ENCODE peak calls at places on chromosomes 6 and 20, in four cellular contexts. C is mammary epithelial cell, E is DND-41, M is endothelial cell of umbilical vein. K is an unnamed sample. For H3K36me3, the result is how much of the 10 kb centered on the place peaks cover.

GRCh38 chr20:48820649-48820973 is 7.2 kb downstream of the PREX1 start:
- DNase-seq in C (no peak), E (no peak), M (no peak), K (no peak)

GRCh38 chr6:15357832-15358231 is 112.0 kb downstream of the JARID2 start:
- DNase-seq in C (no peak), E (no peak), M (no peak), K (no peak)

GRCh38 chr6:45619994-45620471 is 242.3 kb upstream of the SUPT3H start:
- DNase-seq in C (no peak), E (peak), M (peak), K (no peak)

GRCh38 chr6:138485005-138485545 is 14.2 kb downstream of the NHSL1 start:
- DNase-seq in C (no peak), E (no peak), M (no peak), K (no peak)

GRCh38 chr20:6698056-6698455 is 69.4 kb upstream of the BMP2 start:
- DNase-seq in C (peak), E (no peak), M (no peak), K (no peak)

GRCh38 chr6:159953091-159953581 is 15.7 kb upstream of the IGF2R start:
- DNase-seq in C (no peak), E (no peak), M (peak), K (peak)

GRCh38 chr20:35575958-35576357 is 34.1 kb downstream of the ERGIC3 start:
- DNase-seq in C (no peak), E (no peak), M (no peak), K (no peak)

GRCh38 chr6:106114492-106114891 is 28.4 kb downstream of the PRDM1 start:
- DNase-seq in C (no peak), E (no peak), M (no peak), K (no peak)

GRCh38 chr6:26223677-26224546 is 136.7 kb downstream of the HFE start:
- DNase-seq in C (peak), E (peak), M (peak), K (no peak)

GRCh38 chr20:41183391-41183790 is 46.0 kb downstream of the PLCG1 start:
- DNase-seq in C (no peak), E (peak), M (no peak), K (no peak)

GRCh38 chr6:90758741-90759140 is 171.9 kb upstream of the MAP3K7 start:
- DNase-seq in C (no peak), E (no peak), M (no peak), K (no peak)

GRCh38 chr20:52724586-52724985 is 247.6 kb upstream of the TSHZ2 start:
- DNase-seq in C (no peak), E (no peak), M (no peak), K (no peak)

GRCh38 chr6:41222513-41222912 is 5.6 kb upstream of the TREML4 start:
- DNase-seq in C (no peak), E (peak), M (no peak), K (no peak)

GRCh38 chr20:4136078-4136966 is 121.0 kb upstream of the RNF24 start:
- DNase-seq in C (no peak), E (no peak), M (no peak), K (no peak)

GRCh38 chr6:118325220-118325860 is 222.8 kb upstream of the PLN start:
- DNase-seq in C (peak), E (no peak), M (no peak), K (no peak)

GRCh38 chr6:132205946-132206345 is 195.3 kb downstream of the MOXD1 start:
- DNase-seq in C (no peak), E (no peak), M (no peak), K (no peak)

GRCh38 chr20:59484228-59484627 is 120.1 kb upstream of the PHACTR3 start:
- DNase-seq in C (no peak), E (no peak), M (no peak), K (no peak)

GRCh38 chr6:93721386-93722048 is 302.2 kb upstream of the EPHA7 start:
- DNase-seq in C (no peak), E (no peak), M (peak), K (peak)

GRCh38 chr6:31037692-31038091 is 27.4 kb downstream of the MUC22 start:
- DNase-seq in C (peak), E (no peak), M (no peak), K (no peak)

GRCh38 chr6:9504191-9504590 is 910.7 kb downstream of the TFAP2A start:
- DNase-seq in C (no peak), E (no peak), M (no peak), K (no peak)

GRCh38 chr6:35718911-35719381 is 17.9 kb upstream of the ARMC12 start:
- DNase-seq in C (no peak), E (peak), M (peak), K (no peak)

GRCh38 chr20:9408422-9409300 is 105.7 kb upstream of the LAMP5 start:
- DNase-seq in C (peak), E (no peak), M (peak), K (no peak)

GRCh38 chr6:142945446-142946180 is 637 bp upstream of the HIVEP2 start:
- DNase-seq in C (no peak), E (peak), M (no peak), K (no peak)

GRCh38 chr6:1636971-1637871 is 27.5 kb downstream of the FOXC1 start:
- DNase-seq in C (peak), E (peak), M (no peak), K (no peak)

GRCh38 chr6:1641391-1641790 is 31.7 kb downstream of the FOXC1 start:
- DNase-seq in C (peak), E (no peak), M (no peak), K (no peak)

GRCh38 chr6:1639430-1639829 is 29.7 kb downstream of the FOXC1 start:
- DNase-seq in C (no peak), E (no peak), M (no peak), K (no peak)

GRCh38 chr6:1643111-1643510 is 33.4 kb downstream of the FOXC1 start:
- DNase-seq in C (no peak), E (no peak), M (peak), K (no peak)

DNA sequence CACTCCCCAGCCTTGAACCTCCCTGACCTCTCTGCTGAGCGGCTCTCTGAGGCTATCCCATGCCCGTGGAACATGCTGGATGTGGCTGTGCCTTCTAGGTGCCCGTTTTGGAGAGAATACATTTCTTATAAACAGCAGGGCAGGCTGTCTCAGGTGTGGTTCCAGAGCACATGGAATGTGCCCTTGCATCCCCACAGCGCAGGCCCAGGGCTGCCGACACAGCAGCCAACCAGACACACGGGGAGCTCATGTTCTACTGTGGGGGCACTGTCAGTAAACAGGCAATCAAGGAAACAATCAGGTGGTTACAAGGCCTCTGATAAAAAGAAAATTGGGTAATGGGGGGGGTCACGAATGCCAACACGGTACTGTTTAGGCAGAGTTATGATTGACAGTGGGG is 30.8 kb downstream of the FOXC1 start:
- DNase-seq in C (no peak), E (no peak), M (no peak), K (no peak)
- H3K9ac ChIP-seq in C (no peak), E (no peak), M (no peak), K (no peak)

GRCh38 chr6:151078655-151079054 is 161.1 kb upstream of the AKAP12 start:
- DNase-seq in C (no peak), E (no peak), M (no peak), K (no peak)
- H3K36me3 ChIP-seq in C (under half), E (under half), M (under half), K (under half)

DNA sequence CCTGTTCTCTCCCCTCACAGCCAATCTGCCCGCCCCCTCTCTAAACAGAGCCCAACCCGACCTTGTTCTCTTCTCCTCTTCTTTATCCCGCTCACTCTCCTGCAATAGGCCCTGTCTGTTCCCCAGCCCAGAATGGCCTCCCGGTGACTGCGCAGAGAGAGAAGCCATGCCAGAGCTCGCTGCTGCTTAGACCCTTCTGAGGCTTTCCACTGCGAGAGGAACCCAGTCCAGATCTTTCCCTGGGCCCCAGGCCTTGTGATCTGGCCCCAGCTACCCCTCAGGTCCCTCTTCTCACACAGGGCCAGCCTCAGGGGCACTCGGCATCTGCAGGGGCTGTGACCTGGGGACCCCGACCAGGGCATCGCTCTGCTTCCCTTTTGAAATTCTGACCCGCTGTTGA is 58.1 kb downstream of the TMEM242 start:
- DNase-seq in C (no peak), E (no peak), M (no peak), K (no peak)
- TF ChIP-seq EZH2 in C (no peak), E (no peak), M (no peak), K (no peak)

DNA sequence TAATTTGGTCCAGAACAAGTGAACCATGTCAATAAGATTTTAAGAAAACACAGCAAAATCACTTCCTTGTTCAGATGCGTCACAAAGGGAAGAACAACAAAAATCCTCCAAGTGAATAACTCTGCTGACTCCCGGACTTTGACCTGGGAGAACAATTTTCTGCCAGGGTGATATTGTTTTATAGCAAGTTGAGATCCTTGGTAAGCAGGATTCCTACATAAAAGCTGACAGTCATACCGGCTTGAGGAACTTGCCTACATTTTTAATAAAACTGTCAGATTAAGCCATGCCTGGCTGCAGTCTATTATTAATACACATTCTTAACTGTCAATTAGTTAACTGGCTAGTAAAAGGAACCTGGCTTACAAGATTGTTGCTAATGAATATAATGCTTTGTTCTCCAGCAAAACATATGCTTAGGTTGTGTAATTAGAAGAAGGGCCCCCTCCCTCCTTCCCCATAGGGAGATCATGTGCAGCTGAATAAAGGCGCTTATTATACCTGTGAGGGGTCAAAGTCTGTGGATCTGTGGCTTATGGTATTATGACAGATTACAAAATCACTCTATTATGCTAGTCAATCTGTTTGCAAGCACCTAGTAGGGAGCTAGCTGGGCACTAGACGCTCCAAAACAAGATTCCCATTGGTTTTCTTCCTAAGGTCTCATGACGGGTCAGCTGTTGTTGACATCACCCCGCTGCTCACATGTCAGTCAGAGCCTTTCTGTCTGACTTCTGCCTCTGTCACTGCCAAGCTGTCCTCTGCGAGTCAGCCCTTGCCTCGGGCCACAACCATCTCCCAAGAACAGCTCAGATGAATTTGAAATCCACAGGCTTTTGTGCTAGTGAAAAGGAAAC is 44.6 kb upstream of the SEC63 start:
- DNase-seq in C (peak), E (no peak), M (peak), K (no peak)
- H3K9ac ChIP-seq in C (no peak), E (no peak), M (no peak), K (peak)

GRCh38 chr6:3289664-3290055 is 30.9 kb downstream of the PSMG4 start:
- DNase-seq in C (no peak), E (no peak), M (no peak), K (no peak)
- H3K36me3 ChIP-seq in C (under half), E (under half), M (under half), K (under half)

DNA sequence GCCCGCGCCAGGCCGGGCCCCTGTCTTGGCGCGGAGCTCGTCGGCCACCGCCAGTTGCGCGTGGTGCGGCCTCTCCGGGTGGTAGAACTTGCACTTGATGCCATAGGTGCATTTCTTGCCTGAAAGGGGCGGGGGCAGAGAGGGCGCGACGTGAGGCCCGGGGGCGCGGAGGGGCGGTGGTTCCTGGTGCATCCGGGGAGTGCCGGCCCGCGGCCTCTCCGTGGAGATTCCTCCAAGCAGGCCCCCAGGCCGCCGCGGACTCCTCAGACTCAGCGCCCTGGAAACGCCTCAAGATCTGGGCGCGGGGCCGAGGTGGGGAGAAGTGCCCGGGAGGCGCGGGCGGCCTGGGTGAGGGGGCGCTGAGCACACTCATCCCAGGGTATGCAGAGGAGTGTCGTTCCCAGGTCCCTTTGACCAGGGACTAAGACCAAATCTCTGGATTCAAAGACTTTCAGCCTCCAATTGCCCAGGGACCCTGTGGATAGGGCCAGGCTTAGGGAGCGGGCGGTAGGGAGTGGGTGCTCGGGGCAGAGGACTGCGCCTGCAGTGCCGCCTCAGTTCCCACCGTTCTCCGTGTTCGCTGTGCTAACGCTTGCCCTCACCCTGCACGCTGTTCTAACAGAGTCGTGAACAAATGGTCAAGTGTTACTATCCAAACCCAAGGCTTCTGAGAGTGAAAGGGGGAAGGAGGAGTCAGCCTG is 33.3 kb downstream of the ZC3H12D start:
- DNase-seq in C (no peak), E (no peak), M (no peak), K (no peak)
- TF ChIP-seq EZH2 in C (no peak), E (no peak), M (peak), K (no peak)

GRCh38 chr6:107822154-107823046 is 1.7 kb downstream of the SCML4 start:
- DNase-seq in C (no peak), E (peak), M (no peak), K (no peak)
- H3K9ac ChIP-seq in C (no peak), E (peak), M (no peak), K (peak)